ENCODE peak calls at places on chromosomes 16 and 17, in five cellular contexts. C is mesenchymal stem cell, D is lower lobe of right lung, E is aorta, K is HCT116. H is an unnamed sample. For H3K4me1, the result is how much of the 10 kb centered on the place peaks cover.

GRCh38 chr17:2023692-2024571 is 1.2 kb downstream of the RTN4RL1 start:
- DNase-seq in D (peak), K (peak), C (peak), E (peak), H (peak)

GRCh38 chr16:15587152-15587825 is 55.7 kb downstream of the MARF1 start:
- DNase-seq in E (no peak), C (no peak), D (no peak), K (no peak), H (no peak)

GRCh38 chr17:20225162-20226115 is 216.3 kb downstream of the SPECC1 start:
- DNase-seq in D (no peak), E (no peak), K (no peak), C (no peak), H (no peak)

GRCh38 chr17:81290230-81290629 is 4.9 kb downstream of the SLC38A10 start:
- DNase-seq in C (no peak), D (no peak), K (no peak), E (no peak), H (peak)

GRCh38 chr16:88526906-88527185 is 43.4 kb upstream of the ZC3H18 start:
- DNase-seq in D (no peak), K (no peak), C (no peak), E (no peak), H (peak)

GRCh38 chr16:69709456-69710084 is 16.8 kb downstream of the NQO1 start:
- DNase-seq in K (peak), E (no peak), C (peak), D (no peak), H (no peak)

GRCh38 chr17:77470330-77470786 is 329.6 kb downstream of the SEC14L1 start:
- DNase-seq in K (no peak), D (no peak), C (no peak), E (no peak), H (no peak)

GRCh38 chr16:49592507-49593422 is 219.2 kb downstream of the C16orf78 start:
- DNase-seq in C (peak), K (peak), D (no peak), E (no peak), H (no peak)

GRCh38 chr17:63446981-63447687 is 1.0 kb upstream of the CYB561 start:
- DNase-seq in C (no peak), E (no peak), K (no peak), D (peak), H (peak)

GRCh38 chr17:69743091-69743490 is 328.6 kb downstream of the MAP2K6 start:
- DNase-seq in K (no peak), C (peak), E (no peak), D (no peak), H (no peak)

GRCh38 chr16:27097671-27098275 is 31.0 kb downstream of the C16orf82 start:
- DNase-seq in C (peak), D (no peak), K (no peak), E (peak), H (peak)

GRCh38 chr17:28717578-28718316 is at the start of gene RAB34:
- DNase-seq in K (no peak), D (peak), E (peak), C (peak), H (peak)

GRCh38 chr17:50603340-50603739 is 31.3 kb upstream of the ABCC3 start:
- DNase-seq in E (no peak), D (no peak), C (no peak), K (no peak), H (no peak)

GRCh38 chr16:31440511-31441184 is 1.9 kb downstream of the ZNF843 start:
- DNase-seq in D (no peak), C (no peak), E (no peak), K (no peak), H (no peak)

GRCh38 chr17:266701-267656 is 85.5 kb upstream of the DOC2B start:
- DNase-seq in E (peak), D (peak), K (no peak), C (no peak), H (peak)

GRCh38 chr17:6749519-6749918 is 6.3 kb upstream of the XAF1 start:
- DNase-seq in K (no peak), E (no peak), C (no peak), D (no peak), H (no peak)

GRCh38 chr17:81917565-81918332 is at the start of gene SIRT7:
- DNase-seq in K (peak), D (peak), E (peak), C (peak), H (peak)

GRCh38 chr17:17570798-17571716 is 20.5 kb downstream of the PEMT start:
- DNase-seq in C (no peak), D (no peak), K (no peak), E (no peak), H (no peak)

GRCh38 chr17:66711403-66711802 is 123.5 kb upstream of the CACNG5 start:
- DNase-seq in C (no peak), E (no peak), K (no peak), D (no peak), H (no peak)

GRCh38 chr16:49704586-49705155 is 151.2 kb downstream of the ZNF423 start:
- DNase-seq in E (no peak), K (no peak), D (no peak), C (no peak), H (no peak)

GRCh38 chr17:50917418-50917743 is 51.2 kb upstream of the TOB1 start:
- DNase-seq in E (no peak), C (no peak), D (no peak), K (no peak), H (no peak)

GRCh38 chr16:23608194-23608593 is 12.1 kb upstream of the NDUFAB1 start:
- DNase-seq in D (no peak), K (no peak), E (no peak), C (peak), H (no peak)

GRCh38 chr17:39828443-39828842 is 35.7 kb downstream of the IKZF3 start:
- DNase-seq in C (no peak), K (no peak), E (no peak), D (no peak), H (no peak)

GRCh38 chr17:81453712-81454111 is 58.5 kb downstream of the BAHCC1 start:
- DNase-seq in D (no peak), C (no peak), K (no peak), E (no peak), H (no peak)

GRCh38 chr17:56510554-56511342 is 82.8 kb upstream of the NOG start:
- DNase-seq in K (no peak), C (no peak), E (peak), D (peak), H (no peak)

GRCh38 chr17:58391302-58391984 is 25.9 kb downstream of the RNF43 start:
- DNase-seq in E (no peak), K (peak), D (peak), C (no peak), H (no peak)
- H3K4me1 ChIP-seq in E (under half), K (half or more), D (under half), C (under half), H (under half)

GRCh38 chr17:4326112-4326511 is 40.4 kb downstream of the UBE2G1 start:
- DNase-seq in D (no peak), C (no peak), K (no peak), E (no peak), H (no peak)

GRCh38 chr17:4327638-4328037 is 38.8 kb downstream of the UBE2G1 start:
- DNase-seq in K (peak), C (peak), E (peak), D (no peak), H (no peak)

GRCh38 chr17:4329838-4330237 is 36.6 kb downstream of the UBE2G1 start:
- DNase-seq in K (peak), D (no peak), C (peak), E (no peak), H (no peak)

GRCh38 chr17:4324463-4324862 is 42.0 kb downstream of the UBE2G1 start:
- DNase-seq in E (no peak), K (no peak), D (no peak), C (no peak), H (no peak)

DNA sequence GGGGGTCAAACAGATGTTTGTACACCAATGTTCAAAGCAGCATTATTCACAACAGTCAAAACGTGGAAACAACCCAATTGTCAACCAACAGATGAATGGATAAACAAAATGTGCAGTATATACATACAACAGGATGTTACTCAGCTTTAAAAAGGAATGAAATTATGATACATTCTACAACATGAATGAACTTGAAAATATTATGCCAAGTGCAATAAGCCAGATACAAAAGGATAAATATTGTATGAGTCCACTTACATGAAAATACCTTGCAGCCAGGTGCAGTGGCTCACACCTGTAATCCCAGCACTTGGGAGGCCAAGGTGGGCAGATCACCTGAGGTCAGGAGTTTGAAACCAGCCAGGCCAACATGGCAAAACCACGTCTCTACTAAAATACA is 39.9 kb downstream of the UBE2G1 start:
- DNase-seq in K (no peak), D (no peak), E (no peak), C (no peak), H (no peak)
- H3K4me1 ChIP-seq in K (half or more), D (under half), E (under half), C (under half), H (under half)

GRCh38 chr16:85235988-85236831 is 123.9 kb upstream of the CIBAR2 start:
- DNase-seq in C (peak), K (no peak), D (no peak), E (peak), H (peak)

GRCh38 chr16:85233520-85233919 is 121.2 kb upstream of the CIBAR2 start:
- DNase-seq in K (no peak), D (no peak), E (no peak), C (no peak), H (no peak)

GRCh38 chr16:85232369-85233142 is 120.3 kb upstream of the CIBAR2 start:
- DNase-seq in K (no peak), C (no peak), E (no peak), D (no peak), H (no peak)

GRCh38 chr16:85231959-85232358 is 119.7 kb upstream of the CIBAR2 start:
- DNase-seq in D (no peak), K (no peak), C (no peak), E (no peak), H (peak)

DNA sequence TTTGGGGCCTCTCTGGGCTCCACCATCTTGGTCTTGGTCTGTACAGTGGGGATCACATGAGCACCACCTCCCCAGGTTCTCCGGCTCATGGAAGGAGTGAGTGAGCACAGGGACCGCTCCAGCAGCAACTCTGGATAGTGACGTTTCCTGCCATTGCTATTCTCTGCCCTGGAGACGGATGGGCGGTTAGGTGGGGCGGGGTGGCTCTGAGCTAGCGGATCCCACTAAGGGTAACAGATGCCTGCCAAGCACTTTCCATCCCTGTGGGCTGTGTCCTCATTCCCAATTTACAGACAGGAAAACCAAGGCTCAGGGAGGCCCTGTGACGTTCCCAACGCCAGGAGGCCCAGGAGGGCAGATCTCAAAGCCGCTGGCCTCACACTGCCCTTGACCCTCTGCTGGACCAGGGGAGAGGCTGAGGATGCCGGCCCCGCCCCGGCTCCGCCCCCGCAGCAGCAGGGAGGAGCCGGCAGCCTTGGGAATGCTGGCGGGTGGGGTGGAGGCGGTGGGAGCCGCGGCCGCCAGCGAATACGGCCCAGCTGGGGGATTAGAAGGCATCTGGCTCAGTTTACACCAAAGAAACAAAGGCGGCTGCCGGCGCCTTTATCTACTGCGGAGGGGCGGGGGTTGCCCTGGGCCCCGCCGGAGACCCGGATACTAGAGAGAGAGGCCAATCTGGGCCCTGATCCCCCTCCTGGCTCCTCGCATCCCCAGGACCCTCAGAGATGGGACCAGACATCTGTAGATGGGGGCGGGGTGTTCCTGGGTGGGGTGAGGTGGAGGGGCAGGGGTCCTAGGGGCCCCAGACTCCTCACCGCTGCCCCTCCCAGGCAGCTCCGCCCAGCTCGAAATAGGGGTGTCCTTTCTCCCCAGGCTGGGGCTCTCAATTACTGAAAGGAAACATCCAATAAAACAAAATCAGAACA is 122.3 kb upstream of the CIBAR2 start:
- DNase-seq in K (no peak), D (peak), E (peak), C (peak), H (peak)
- H3K4me1 ChIP-seq in K (half or more), D (under half), E (under half), C (half or more), H (under half)

GRCh38 chr16:12145918-12146317 is 169.4 kb downstream of the SNX29 start:
- DNase-seq in K (no peak), C (peak), E (no peak), D (no peak), H (no peak)

GRCh38 chr16:12141556-12141955 is 165.0 kb downstream of the SNX29 start:
- DNase-seq in C (no peak), D (no peak), E (no peak), K (no peak), H (no peak)

GRCh38 chr16:12142157-12142556 is 165.6 kb downstream of the SNX29 start:
- DNase-seq in K (no peak), E (no peak), D (no peak), C (no peak), H (no peak)

GRCh38 chr16:12144355-12144754 is 167.8 kb downstream of the SNX29 start:
- DNase-seq in E (no peak), K (no peak), D (no peak), C (no peak), H (no peak)

DNA sequence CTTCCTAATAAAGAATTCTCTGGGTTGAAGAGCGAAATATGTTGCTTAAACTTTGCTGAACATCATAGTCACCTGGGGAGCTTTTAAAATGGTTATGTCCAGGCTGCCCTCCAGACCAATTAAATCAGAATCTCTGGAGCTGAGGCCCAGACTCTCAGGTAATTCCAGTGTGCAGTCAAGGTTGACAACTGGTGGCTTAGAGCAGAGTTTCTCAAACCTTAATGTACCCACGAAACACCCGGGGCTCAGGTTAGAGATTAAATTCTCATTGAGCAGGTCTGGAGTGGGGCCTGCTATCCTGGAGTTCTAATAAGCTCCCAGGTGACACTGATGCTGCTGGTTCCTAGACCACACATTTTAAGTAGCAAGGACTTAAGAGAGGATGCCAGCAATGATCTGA is 167.2 kb downstream of the SNX29 start:
- DNase-seq in K (no peak), D (no peak), C (no peak), E (no peak), H (no peak)
- H3K4me1 ChIP-seq in K (under half), D (under half), C (under half), E (under half), H (under half)

DNA sequence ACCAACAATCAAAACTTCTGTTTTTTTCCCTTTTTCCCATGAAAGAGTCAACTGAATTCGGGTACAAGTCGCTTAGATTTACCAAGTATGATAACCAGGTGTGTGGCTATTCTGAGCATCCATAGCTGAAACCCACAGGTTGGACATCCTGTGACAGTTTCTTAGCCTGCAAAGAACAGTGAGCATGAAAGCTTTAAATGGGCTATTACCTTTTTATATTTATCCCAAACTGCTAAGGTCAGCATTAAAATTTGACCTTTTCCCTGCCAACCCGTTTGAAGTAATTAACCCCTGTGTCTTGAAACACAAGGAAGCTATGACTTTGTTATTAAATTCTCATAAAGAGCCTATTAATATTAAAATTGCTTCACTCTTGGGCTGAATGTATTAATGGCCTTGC is 1065.0 kb upstream of the RBFOX1 start:
- DNase-seq in E (no peak), C (no peak), K (no peak), D (no peak), H (no peak)
- H3K4me1 ChIP-seq in E (under half), C (under half), K (under half), D (under half), H (under half)

GRCh38 chr17:78718575-78719209 is 63.4 kb downstream of the CYTH1 start:
- DNase-seq in E (no peak), C (no peak), D (no peak), K (no peak), H (no peak)
- H3K4me1 ChIP-seq in E (under half), C (under half), D (half or more), K (under half), H (under half)

GRCh38 chr17:54347495-54347894 is 524.8 kb downstream of the KIF2B start:
- DNase-seq in E (no peak), C (no peak), D (no peak), K (no peak), H (no peak)

GRCh38 chr17:54353789-54354525 is 531.2 kb downstream of the KIF2B start:
- DNase-seq in E (no peak), K (no peak), D (no peak), C (no peak), H (no peak)

GRCh38 chr17:54348234-54348633 is 525.5 kb downstream of the KIF2B start:
- DNase-seq in K (no peak), C (no peak), E (no peak), D (no peak), H (no peak)
- H3K4me1 ChIP-seq in K (under half), C (under half), E (under half), D (under half), H (under half)

DNA sequence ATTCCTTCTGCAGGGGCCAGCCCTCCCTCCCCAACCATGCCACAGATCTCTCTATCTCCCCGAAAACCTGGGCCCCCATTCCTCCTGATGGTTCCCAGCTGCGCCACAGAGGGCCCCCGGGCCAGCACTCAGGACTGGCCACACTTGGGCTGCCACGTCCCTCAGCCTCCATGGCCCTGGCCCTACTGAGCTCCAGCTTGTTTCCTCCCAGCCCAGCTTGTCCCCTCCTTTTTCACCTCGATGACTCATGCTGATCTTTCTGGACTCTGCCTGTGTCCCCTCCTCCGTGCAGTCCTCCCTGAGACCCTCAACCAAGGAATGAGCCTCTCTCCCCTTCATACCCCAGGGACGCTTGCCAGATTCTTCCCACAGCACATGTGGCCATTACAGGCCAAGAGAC is 10.9 kb upstream of the FAM83G start:
- DNase-seq in C (no peak), E (peak), D (peak), K (no peak), H (no peak)
- H3K4me1 ChIP-seq in C (under half), E (under half), D (under half), K (under half), H (under half)

DNA sequence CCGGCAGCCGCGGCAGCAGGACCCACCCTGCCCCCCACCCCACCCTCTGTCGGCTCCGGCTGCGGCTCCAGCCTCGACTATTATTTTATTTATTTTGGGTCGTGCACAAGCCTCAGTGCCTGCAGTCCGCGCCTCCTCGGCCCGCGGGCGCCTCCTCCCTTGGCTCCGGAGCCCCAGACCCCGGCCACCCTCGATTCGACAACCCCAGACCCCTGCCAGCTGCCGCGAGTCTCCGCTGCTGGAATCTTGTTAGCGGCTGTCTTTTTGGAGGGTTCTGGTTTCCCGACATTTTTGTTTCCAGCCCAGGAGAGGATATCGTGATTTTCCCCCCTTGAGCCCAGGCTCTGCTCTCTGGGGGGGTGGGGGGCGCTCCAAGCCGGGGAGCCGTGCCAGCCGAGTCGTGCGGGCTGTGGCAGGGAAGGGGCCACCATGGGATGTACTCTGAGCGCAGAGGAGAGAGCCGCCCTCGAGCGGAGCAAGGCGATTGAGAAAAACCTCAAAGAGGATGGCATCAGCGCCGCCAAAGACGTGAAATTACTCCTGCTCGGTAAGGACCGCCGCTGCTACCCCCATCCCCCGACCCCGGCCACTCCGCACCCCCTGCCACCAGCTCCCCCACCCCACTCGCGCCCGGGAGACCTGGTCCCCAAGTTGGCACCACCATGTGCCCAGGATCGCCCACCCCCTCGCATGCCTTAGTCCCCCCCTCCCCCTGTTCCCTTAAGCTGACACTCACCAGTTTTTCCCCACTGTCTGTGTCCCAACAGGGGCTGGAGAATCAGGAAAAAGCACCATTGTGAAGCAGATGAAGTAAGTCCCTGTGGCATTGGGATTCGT is 736 bp downstream of the GNAO1 start:
- DNase-seq in K (no peak), D (no peak), E (no peak), C (no peak), H (peak)
- H3K4me1 ChIP-seq in K (under half), D (under half), E (under half), C (under half), H (under half)

H was measured in right cardiac atrium.